ENCODE peak calls at places on chromosomes 3 and 15, in nine cellular contexts. One of them, this sample, is unnamed.
A peak's percentile ranks its signal among the peaks of the same experiment; 100 is the strongest.

GRCh38 chr3:61066800-61067199 is 184.5 kb downstream of the FHIT start:
- DNase-seq in uterus: no peak
- DNase-seq in GM12878: no peak
- DNase-seq in adrenal gland: no peak
- DNase-seq in A549: no peak
- DNase-seq in right lobe of liver: no peak
- DNase-seq in NB4: no peak
- DNase-seq in testis: no peak
- DNase-seq in transverse colon: no peak
- DNase-seq in this sample: no peak

GRCh38 chr15:66841953-66842681 is 140.1 kb downstream of the SMAD6 start:
- DNase-seq in testis: peak; percentile 78
- DNase-seq in NB4: peak; percentile 23
- DNase-seq in transverse colon: peak; percentile 83
- DNase-seq in A549: peak; percentile 81
- DNase-seq in GM12878: no peak
- DNase-seq in right lobe of liver: peak; percentile 83
- DNase-seq in uterus: peak; percentile 91
- DNase-seq in adrenal gland: peak; percentile 91
- DNase-seq in this sample: peak; percentile 88

GRCh38 chr3:71389911-71390573 is 193.5 kb downstream of the FOXP1 start:
- DNase-seq in testis: peak; percentile 26
- DNase-seq in right lobe of liver: peak; percentile 53
- DNase-seq in transverse colon: peak; percentile 67
- DNase-seq in adrenal gland: peak; percentile 61
- DNase-seq in A549: no peak
- DNase-seq in NB4: no peak
- DNase-seq in uterus: peak; percentile 32
- DNase-seq in GM12878: no peak
- DNase-seq in this sample: peak; percentile 59

GRCh38 chr15:45386420-45386819 is 8.1 kb upstream of the GATM start:
- DNase-seq in transverse colon: no peak
- DNase-seq in A549: no peak
- DNase-seq in testis: peak; percentile 89
- DNase-seq in NB4: no peak
- DNase-seq in adrenal gland: no peak
- DNase-seq in right lobe of liver: no peak
- DNase-seq in GM12878: no peak
- DNase-seq in uterus: peak; percentile 24
- DNase-seq in this sample: peak; percentile 58

GRCh38 chr15:67829647-67830504 is 4.6 kb downstream of the SKOR1 start:
- DNase-seq in GM12878: no peak
- DNase-seq in right lobe of liver: no peak
- DNase-seq in transverse colon: no peak
- DNase-seq in adrenal gland: no peak
- DNase-seq in NB4: no peak
- DNase-seq in A549: no peak
- DNase-seq in uterus: no peak
- DNase-seq in testis: no peak
- DNase-seq in this sample: no peak

GRCh38 chr3:8882171-8882593 is 81.1 kb downstream of the RAD18 start:
- DNase-seq in adrenal gland: no peak
- DNase-seq in A549: no peak
- DNase-seq in GM12878: no peak
- DNase-seq in uterus: no peak
- DNase-seq in NB4: no peak
- DNase-seq in transverse colon: no peak
- DNase-seq in testis: no peak
- DNase-seq in right lobe of liver: no peak
- DNase-seq in this sample: no peak

GRCh38 chr3:154701055-154701454 is 271.1 kb upstream of the GPR149 start:
- DNase-seq in GM12878: no peak
- DNase-seq in testis: no peak
- DNase-seq in adrenal gland: no peak
- DNase-seq in transverse colon: no peak
- DNase-seq in NB4: no peak
- DNase-seq in right lobe of liver: no peak
- DNase-seq in A549: no peak
- DNase-seq in uterus: no peak
- DNase-seq in this sample: no peak

GRCh38 chr15:96462768-96463167 is 132.3 kb downstream of the NR2F2 start:
- DNase-seq in adrenal gland: no peak
- DNase-seq in uterus: no peak
- DNase-seq in testis: no peak
- DNase-seq in NB4: no peak
- DNase-seq in GM12878: no peak
- DNase-seq in transverse colon: no peak
- DNase-seq in A549: no peak
- DNase-seq in right lobe of liver: no peak
- DNase-seq in this sample: no peak

GRCh38 chr15:90989040-90989768 is 5.1 kb downstream of the PRC1 start:
- DNase-seq in adrenal gland: no peak
- DNase-seq in testis: no peak
- DNase-seq in right lobe of liver: no peak
- DNase-seq in uterus: no peak
- DNase-seq in A549: no peak
- DNase-seq in transverse colon: no peak
- DNase-seq in NB4: peak; percentile 29
- DNase-seq in GM12878: no peak
- DNase-seq in this sample: no peak

GRCh38 chr15:48872632-48873031 is 5.3 kb upstream of the EID1 start:
- DNase-seq in uterus: no peak
- DNase-seq in adrenal gland: no peak
- DNase-seq in NB4: no peak
- DNase-seq in right lobe of liver: no peak
- DNase-seq in A549: no peak
- DNase-seq in transverse colon: no peak
- DNase-seq in GM12878: no peak
- DNase-seq in testis: no peak
- DNase-seq in this sample: no peak

GRCh38 chr15:48876057-48876456 is 1.9 kb upstream of the EID1 start:
- DNase-seq in right lobe of liver: no peak
- DNase-seq in testis: no peak
- DNase-seq in GM12878: no peak
- DNase-seq in NB4: no peak
- DNase-seq in A549: no peak
- DNase-seq in adrenal gland: no peak
- DNase-seq in transverse colon: no peak
- DNase-seq in uterus: no peak
- DNase-seq in this sample: no peak

GRCh38 chr15:48880070-48880634 is 2.2 kb downstream of the EID1 start:
- DNase-seq in A549: no peak
- DNase-seq in right lobe of liver: no peak
- DNase-seq in uterus: no peak
- DNase-seq in GM12878: no peak
- DNase-seq in testis: no peak
- DNase-seq in transverse colon: no peak
- DNase-seq in NB4: no peak
- DNase-seq in adrenal gland: no peak
- DNase-seq in this sample: no peak

GRCh38 chr15:48875241-48875640 is 2.7 kb upstream of the EID1 start:
- DNase-seq in uterus: no peak
- DNase-seq in A549: no peak
- DNase-seq in GM12878: no peak
- DNase-seq in NB4: no peak
- DNase-seq in adrenal gland: no peak
- DNase-seq in testis: no peak
- DNase-seq in right lobe of liver: no peak
- DNase-seq in transverse colon: no peak
- DNase-seq in this sample: no peak

DNA sequence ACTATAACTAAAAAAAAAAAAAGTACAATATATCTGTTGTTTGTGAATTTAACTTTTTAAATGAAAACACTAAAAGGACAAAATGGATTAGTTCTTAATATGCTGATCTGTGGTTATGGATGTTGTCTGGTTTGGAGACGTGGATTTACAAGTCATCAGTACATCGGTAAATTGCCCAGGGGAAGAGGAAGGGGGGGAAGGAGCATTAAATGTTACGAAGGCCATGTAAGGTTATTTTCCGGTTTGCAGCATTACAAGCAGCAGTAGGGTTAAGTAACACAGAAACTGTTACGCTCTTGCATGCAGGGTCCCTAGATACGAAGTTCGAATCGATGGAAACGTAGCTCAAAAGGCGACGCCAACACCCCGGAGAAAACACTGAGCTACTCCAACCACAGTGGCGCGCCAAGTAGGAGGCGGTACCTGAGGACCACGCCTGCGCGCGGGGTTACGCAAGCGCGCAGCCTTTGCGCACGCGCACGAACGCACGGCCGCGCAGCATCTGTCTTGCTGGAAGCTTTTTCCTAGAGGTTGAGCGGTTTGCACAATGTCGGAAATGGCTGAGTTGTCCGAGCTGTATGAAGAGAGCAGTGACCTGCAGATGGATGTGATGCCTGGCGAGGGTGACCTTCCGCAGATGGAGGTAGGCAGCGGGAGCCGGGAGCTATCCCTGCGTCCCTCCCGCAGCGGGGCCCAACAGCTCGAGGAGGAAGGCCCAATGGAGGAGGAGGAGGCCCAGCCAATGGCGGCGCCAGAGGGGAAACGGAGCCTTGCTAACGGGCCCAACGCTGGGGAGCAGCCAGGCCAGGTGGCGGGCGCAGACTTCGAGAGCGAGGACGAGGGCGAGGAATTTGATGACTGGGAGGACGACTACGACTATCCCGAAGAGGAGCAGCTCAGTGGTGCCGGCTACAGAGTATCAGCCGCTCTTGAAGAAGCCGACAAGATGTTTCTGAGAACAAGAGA is at the start of gene EID1:
- DNase-seq in right lobe of liver: peak; percentile 91
- DNase-seq in NB4: peak; percentile 97
- DNase-seq in transverse colon: peak; percentile 94
- DNase-seq in A549: peak; percentile 54
- DNase-seq in GM12878: peak; percentile 87
- DNase-seq in testis: peak; percentile 94
- DNase-seq in adrenal gland: peak; percentile 97
- DNase-seq in uterus: peak; percentile 92
- DNase-seq in this sample: peak; percentile 96
- TF ChIP-seq POLR2A in right lobe of liver: peak; percentile 73
- TF ChIP-seq POLR2A in NB4: peak; percentile 96
- TF ChIP-seq POLR2A in transverse colon: peak; percentile 63
- TF ChIP-seq POLR2A in A549: peak; percentile 71
- TF ChIP-seq POLR2A in GM12878: peak; percentile 98
- TF ChIP-seq POLR2A in testis: peak; percentile 66
- TF ChIP-seq POLR2A in adrenal gland: peak; percentile 83
- TF ChIP-seq POLR2A in uterus: peak; percentile 85
- TF ChIP-seq POLR2A in this sample: peak; percentile 77

DNA sequence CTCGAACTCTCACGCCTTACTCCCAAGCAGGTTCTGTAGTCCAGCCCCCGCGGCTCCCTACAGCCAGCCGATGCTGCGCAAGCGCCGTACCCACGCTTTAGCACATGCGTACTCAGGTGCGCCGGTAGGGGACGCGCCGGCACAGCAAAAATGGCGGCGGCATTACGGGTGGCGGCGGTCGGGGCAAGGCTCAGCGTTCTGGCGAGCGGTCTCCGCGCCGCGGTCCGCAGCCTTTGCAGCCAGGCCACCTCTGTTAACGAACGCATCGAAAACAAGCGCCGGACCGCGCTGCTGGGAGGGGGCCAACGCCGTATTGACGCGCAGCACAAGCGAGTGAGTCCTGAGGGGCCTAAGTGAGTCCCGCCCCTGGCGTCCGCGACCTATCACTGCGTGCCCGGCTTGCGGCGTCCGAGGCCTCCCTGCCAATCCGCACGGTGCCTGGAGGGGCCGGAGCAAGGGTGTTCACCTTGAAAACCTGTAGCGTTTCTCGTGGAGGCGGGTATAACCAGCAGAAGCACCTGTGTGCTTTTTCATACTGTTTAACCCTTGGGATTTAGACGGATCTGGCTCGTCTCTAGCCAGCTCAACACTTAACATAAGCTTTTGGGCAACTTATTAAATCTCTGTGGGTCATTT is at the start of gene PCCB:
- DNase-seq in A549: peak; percentile 87
- DNase-seq in transverse colon: peak; percentile 96
- DNase-seq in uterus: peak; percentile 92
- DNase-seq in testis: peak; percentile 95
- DNase-seq in GM12878: peak; percentile 76
- DNase-seq in right lobe of liver: peak; percentile 94
- DNase-seq in NB4: peak; percentile 95
- DNase-seq in adrenal gland: peak; percentile 97
- DNase-seq in this sample: peak; percentile 96
- TF ChIP-seq POLR2A in A549: peak; percentile 77
- TF ChIP-seq POLR2A in transverse colon: peak; percentile 73
- TF ChIP-seq POLR2A in uterus: peak; percentile 66
- TF ChIP-seq POLR2A in testis: no peak
- TF ChIP-seq POLR2A in GM12878: peak; percentile 96
- TF ChIP-seq POLR2A in right lobe of liver: peak; percentile 83
- TF ChIP-seq POLR2A in NB4: peak; percentile 89
- TF ChIP-seq POLR2A in adrenal gland: peak; percentile 84
- TF ChIP-seq POLR2A in this sample: peak; percentile 62

GRCh38 chr3:152436707-152437615 is 168.2 kb downstream of the MBNL1 start:
- DNase-seq in transverse colon: no peak
- DNase-seq in right lobe of liver: no peak
- DNase-seq in adrenal gland: no peak
- DNase-seq in A549: no peak
- DNase-seq in uterus: no peak
- DNase-seq in NB4: no peak
- DNase-seq in testis: no peak
- DNase-seq in GM12878: no peak
- DNase-seq in this sample: no peak

GRCh38 chr3:152443212-152444023 is 174.7 kb downstream of the MBNL1 start:
- DNase-seq in uterus: no peak
- DNase-seq in testis: no peak
- DNase-seq in adrenal gland: no peak
- DNase-seq in A549: no peak
- DNase-seq in GM12878: no peak
- DNase-seq in right lobe of liver: no peak
- DNase-seq in NB4: no peak
- DNase-seq in transverse colon: no peak
- DNase-seq in this sample: no peak

GRCh38 chr3:152434142-152434541 is 165.4 kb downstream of the MBNL1 start:
- DNase-seq in GM12878: no peak
- DNase-seq in testis: no peak
- DNase-seq in A549: no peak
- DNase-seq in transverse colon: no peak
- DNase-seq in uterus: no peak
- DNase-seq in adrenal gland: no peak
- DNase-seq in NB4: peak; percentile 59
- DNase-seq in right lobe of liver: no peak
- DNase-seq in this sample: no peak

GRCh38 chr3:152438706-152439105 is 170.0 kb downstream of the MBNL1 start:
- DNase-seq in adrenal gland: no peak
- DNase-seq in uterus: no peak
- DNase-seq in A549: no peak
- DNase-seq in transverse colon: no peak
- DNase-seq in right lobe of liver: no peak
- DNase-seq in testis: no peak
- DNase-seq in NB4: no peak
- DNase-seq in GM12878: no peak
- DNase-seq in this sample: no peak

GRCh38 chr3:152438181-152438580 is 169.5 kb downstream of the MBNL1 start:
- DNase-seq in right lobe of liver: no peak
- DNase-seq in A549: no peak
- DNase-seq in uterus: no peak
- DNase-seq in GM12878: no peak
- DNase-seq in adrenal gland: no peak
- DNase-seq in transverse colon: no peak
- DNase-seq in testis: no peak
- DNase-seq in NB4: no peak
- DNase-seq in this sample: no peak
- TF ChIP-seq POLR2A in right lobe of liver: no peak
- TF ChIP-seq POLR2A in A549: no peak
- TF ChIP-seq POLR2A in uterus: no peak
- TF ChIP-seq POLR2A in GM12878: no peak
- TF ChIP-seq POLR2A in adrenal gland: no peak
- TF ChIP-seq POLR2A in transverse colon: no peak
- TF ChIP-seq POLR2A in testis: no peak
- TF ChIP-seq POLR2A in NB4: no peak
- TF ChIP-seq POLR2A in this sample: no peak

GRCh38 chr3:46693038-46693896 is at the start of gene ALS2CL:
- DNase-seq in testis: peak; percentile 58
- DNase-seq in NB4: peak; percentile 30
- DNase-seq in transverse colon: peak; percentile 81
- DNase-seq in GM12878: no peak
- DNase-seq in right lobe of liver: peak; percentile 75
- DNase-seq in uterus: peak; percentile 49
- DNase-seq in A549: peak; percentile 32
- DNase-seq in adrenal gland: peak; percentile 75
- DNase-seq in this sample: peak; percentile 77
- TF ChIP-seq POLR2A in testis: no peak
- TF ChIP-seq POLR2A in NB4: no peak
- TF ChIP-seq POLR2A in transverse colon: peak; percentile 85
- TF ChIP-seq POLR2A in GM12878: no peak
- TF ChIP-seq POLR2A in right lobe of liver: peak; percentile 83
- TF ChIP-seq POLR2A in uterus: peak; percentile 57
- TF ChIP-seq POLR2A in A549: peak; percentile 54
- TF ChIP-seq POLR2A in adrenal gland: no peak
- TF ChIP-seq POLR2A in this sample: peak; percentile 94